ENCODE peak calls at places on chromosomes 7 and 10, in five cellular contexts. Z is CD4-positive, alpha-beta memory T cell; O is stimulated activated CD8-positive, alpha-beta memory T cell treated with anti-CD3 and anti-CD28 coated beads, Interleukin-2, amount 100 ng/mL, for 48 hours; V is left lung; S is GF-D8. W is an unnamed sample.

GRCh38 chr10:101566333-101567164 is 21.5 kb downstream of the POLL start:
- DNase-seq in V (no peak), O (no peak), Z (no peak), S (no peak), W (peak)

GRCh38 chr7:74290999-74291441 is 1.8 kb downstream of the CLIP2 start:
- DNase-seq in Z (no peak), V (no peak), O (no peak), S (no peak), W (no peak)

GRCh38 chr7:106284516-106285050 is at the start of gene NAMPT:
- DNase-seq in Z (no peak), O (peak), V (peak), S (no peak), W (no peak)

GRCh38 chr7:96040250-96040772 is 268.0 kb downstream of the DYNC1I1 start:
- DNase-seq in S (no peak), O (no peak), V (no peak), Z (no peak), W (no peak)

GRCh38 chr10:13439771-13440708 is 88.8 kb downstream of the BEND7 start:
- DNase-seq in Z (peak), S (no peak), V (peak), O (peak), W (peak)

GRCh38 chr7:23603632-23604295 is 6.6 kb downstream of the CCDC126 start:
- DNase-seq in Z (no peak), V (no peak), S (no peak), O (no peak), W (no peak)

GRCh38 chr10:48742891-48743845 is 58.5 kb downstream of the WDFY4 start:
- DNase-seq in O (no peak), Z (no peak), V (no peak), S (no peak), W (no peak)

GRCh38 chr7:17408245-17408903 is 109.9 kb downstream of the AHR start:
- DNase-seq in V (no peak), O (no peak), S (peak), Z (no peak), W (no peak)

GRCh38 chr7:51645298-51645697 is 328.7 kb upstream of the COBL start:
- DNase-seq in S (no peak), O (no peak), V (no peak), Z (no peak), W (no peak)

GRCh38 chr7:121273467-121274167 is 55.2 kb upstream of the WNT16 start:
- DNase-seq in S (no peak), Z (no peak), V (no peak), O (no peak), W (no peak)

GRCh38 chr7:44379366-44380178 is 54.2 kb upstream of the CAMK2B start:
- DNase-seq in V (peak), O (no peak), S (no peak), Z (no peak), W (no peak)

GRCh38 chr7:119929891-119930290 is 343.1 kb upstream of the KCND2 start:
- DNase-seq in S (no peak), Z (no peak), V (no peak), O (no peak), W (no peak)

GRCh38 chr10:132450466-132450824 is 53.4 kb downstream of the PWWP2B start:
- DNase-seq in S (no peak), V (peak), O (no peak), Z (no peak), W (no peak)

GRCh38 chr10:61933857-61934559 is 32.5 kb downstream of the ARID5B start:
- DNase-seq in Z (peak), S (no peak), O (no peak), V (no peak), W (no peak)

GRCh38 chr7:42236266-42237161 is 495 bp downstream of the GLI3 start:
- DNase-seq in Z (no peak), V (peak), S (no peak), O (no peak), W (peak)

GRCh38 chr10:51074238-51075028 is at the start of gene PRKG1:
- DNase-seq in V (peak), S (no peak), Z (no peak), O (no peak), W (peak)